ENCODE peak calls at places on chromosome 16, in six cellular contexts. D, N, E, C, K and I are unnamed samples. For H3K27me3 and H3K4me1, the result is how much of the 10 kb centered on the place peaks cover.

GRCh38 chr16:50067290-50067853 is 1.6 kb downstream of the HEATR3 start:
- DNase-seq in N (peak), K (peak), D (peak), C (no peak), E (no peak), I (peak)

GRCh38 chr16:65414284-65414984 is 292.6 kb upstream of the CDH11 start:
- DNase-seq in K (no peak), E (no peak), N (no peak), C (no peak), D (peak), I (no peak)

GRCh38 chr16:29877266-29877961 is 14.4 kb upstream of the CDIPT start:
- DNase-seq in C (no peak), K (peak), D (peak), E (no peak), N (peak), I (no peak)

GRCh38 chr16:68242926-68243858 is 2.0 kb upstream of the PLA2G15 start:
- DNase-seq in D (no peak), N (no peak), K (no peak), C (no peak), E (no peak), I (no peak)

GRCh38 chr16:30786936-30787612 is at the start of gene ZNF629:
- DNase-seq in K (peak), E (peak), D (peak), C (no peak), N (peak), I (peak)

GRCh38 chr16:15915555-15916081 is 27.2 kb upstream of the CEP20 start:
- DNase-seq in C (no peak), E (no peak), N (no peak), K (no peak), D (no peak), I (no peak)

GRCh38 chr16:21159281-21159951 is 942 bp downstream of the LDAF1 start:
- DNase-seq in K (peak), N (peak), E (peak), C (no peak), D (peak), I (peak)

GRCh38 chr16:52069866-52070265 is 477.1 kb downstream of the TOX3 start:
- DNase-seq in K (peak), N (no peak), E (no peak), D (peak), C (no peak), I (peak)

GRCh38 chr16:11329080-11329491 is 16.2 kb upstream of the RMI2 start:
- DNase-seq in C (no peak), K (no peak), D (peak), N (no peak), E (no peak), I (no peak)

GRCh38 chr16:1645914-1646525 is 32.1 kb upstream of the JPT2 start:
- DNase-seq in E (no peak), N (peak), D (peak), K (no peak), C (no peak), I (no peak)

GRCh38 chr16:49855280-49855821 is 561 bp downstream of the ZNF423 start:
- DNase-seq in N (peak), K (peak), D (peak), C (peak), E (peak), I (peak)

GRCh38 chr16:74309789-74310781 is 13.5 kb downstream of the PSMD7 start:
- DNase-seq in E (no peak), D (peak), N (no peak), K (peak), C (no peak), I (peak)
- H3K27me3 ChIP-seq in E (under half), D (under half), N (under half), K (under half), C (under half), I (under half)

DNA sequence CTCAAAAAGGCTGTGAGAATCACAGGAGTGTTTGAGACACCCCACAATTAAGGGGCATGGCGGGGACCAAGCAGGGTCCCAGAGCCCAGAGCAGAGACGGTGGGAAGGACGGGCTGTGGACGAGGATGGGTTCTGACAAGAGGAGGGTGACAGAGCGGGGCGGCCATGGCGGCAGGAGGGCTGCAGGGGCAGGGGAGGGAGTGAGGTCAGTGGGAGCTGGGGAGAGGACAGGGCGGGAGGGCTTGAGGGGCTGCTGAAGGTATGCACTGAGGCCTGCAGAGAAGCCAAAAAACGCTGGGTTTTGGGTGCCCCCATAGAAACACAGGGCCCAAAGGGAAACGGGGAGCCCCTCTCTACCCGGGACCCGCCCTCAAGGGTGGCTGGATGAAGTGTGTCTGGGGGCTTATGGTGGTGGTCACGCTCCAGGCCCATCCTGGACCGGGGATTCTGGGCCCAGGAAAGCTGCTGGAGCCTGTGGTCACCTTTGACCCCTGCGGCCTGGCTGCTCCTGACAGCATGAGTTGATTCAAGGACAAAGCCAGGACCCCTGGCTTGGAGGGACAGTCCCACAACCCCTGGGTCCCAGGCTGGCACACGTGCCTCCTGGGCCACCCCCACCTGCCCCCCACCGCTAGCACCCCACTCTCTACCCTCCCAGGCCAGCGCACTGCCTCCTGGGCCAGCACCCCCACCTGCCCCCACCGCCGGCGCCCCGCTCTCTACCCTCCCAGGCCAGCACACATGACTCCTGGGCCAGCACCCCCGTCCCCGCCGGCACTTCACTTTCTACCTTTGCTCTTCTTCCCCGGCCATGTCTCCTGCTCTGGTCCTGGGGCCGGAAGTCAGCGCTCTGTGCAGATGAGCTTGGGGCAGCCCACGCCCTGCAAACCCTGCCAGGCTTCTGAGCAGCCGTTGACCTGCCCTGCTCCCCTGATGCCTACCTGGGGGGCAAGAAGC is 31.0 kb upstream of the ACSF3 start:
- DNase-seq in N (no peak), C (no peak), D (no peak), K (no peak), E (no peak), I (no peak)
- H3K4me1 ChIP-seq in N (under half), C (under half), D (under half), K (under half), E (under half), I (under half)

DNA sequence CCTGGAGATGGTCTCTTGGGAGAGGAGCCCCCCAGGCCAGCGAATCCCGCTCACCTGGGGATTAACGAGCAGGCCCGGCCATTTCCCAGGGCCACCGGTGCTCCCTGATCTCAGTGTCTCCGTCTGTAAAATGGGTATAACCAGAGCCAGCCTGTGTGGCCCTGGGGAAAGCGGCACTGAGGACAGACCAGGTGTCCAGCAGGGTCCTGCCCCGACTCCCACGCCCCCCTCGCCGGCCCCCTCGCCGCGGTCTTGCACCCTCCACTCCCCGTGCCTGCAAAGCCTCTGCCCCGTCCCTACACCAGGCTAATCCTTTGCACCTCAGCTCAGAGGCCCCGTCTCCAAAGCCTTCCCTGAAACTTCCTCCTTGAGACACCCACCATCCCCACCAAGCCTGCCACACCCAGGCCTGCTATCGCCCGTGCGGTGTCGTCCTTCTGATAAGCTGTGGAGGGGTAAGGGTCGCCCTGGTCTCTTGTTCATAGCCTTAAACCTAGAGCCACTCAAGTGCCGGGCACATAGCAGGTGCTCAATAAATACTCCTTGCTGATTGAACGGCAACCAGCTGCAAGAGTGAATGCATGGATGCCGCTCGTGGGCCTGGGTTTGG is 259.1 kb downstream of the C16orf95 start:
- DNase-seq in K (no peak), E (no peak), C (no peak), N (no peak), D (no peak), I (no peak)
- H3K27me3 ChIP-seq in K (under half), E (under half), C (under half), N (under half), D (under half), I (under half)

GRCh38 chr16:70575376-70575775 is 51.8 kb downstream of the SF3B3 start:
- DNase-seq in K (no peak), C (no peak), D (no peak), E (no peak), N (no peak), I (no peak)

GRCh38 chr16:70578035-70578434 is 54.4 kb downstream of the SF3B3 start:
- DNase-seq in K (no peak), E (no peak), C (no peak), N (no peak), D (no peak), I (no peak)

GRCh38 chr16:70576431-70577255 is 53.0 kb downstream of the SF3B3 start:
- DNase-seq in C (no peak), N (no peak), E (no peak), D (peak), K (no peak), I (peak)

GRCh38 chr16:70579248-70579647 is 55.6 kb downstream of the SF3B3 start:
- DNase-seq in N (no peak), K (no peak), E (no peak), D (no peak), C (no peak), I (no peak)

GRCh38 chr16:70577256-70577698 is 53.7 kb downstream of the SF3B3 start:
- DNase-seq in N (no peak), C (peak), E (no peak), D (peak), K (no peak), I (no peak)
- H3K4me1 ChIP-seq in N (under half), C (under half), E (half or more), D (under half), K (under half), I (under half)